ENCODE peak calls at places on chromosome 20, in five cellular contexts. F is lower lobe of right lung, N is endothelial cell of umbilical vein, W is tibial artery, D is Panc1. Q is an unnamed sample.

GRCh38 chr20:24571159-24571558 is 101.7 kb downstream of the SYNDIG1 start:
- DNase-seq in F (no peak), N (no peak), W (no peak), D (no peak), Q (no peak)

GRCh38 chr20:21640556-21640955 is 64.9 kb upstream of the PAX1 start:
- DNase-seq in F (no peak), N (no peak), W (no peak), D (no peak), Q (no peak)

GRCh38 chr20:45935416-45936046 is 1.0 kb downstream of the PCIF1 start:
- DNase-seq in F (no peak), N (no peak), W (no peak), D (no peak), Q (no peak)

GRCh38 chr20:24543741-24544140 is 74.3 kb downstream of the SYNDIG1 start:
- DNase-seq in F (no peak), N (no peak), W (no peak), D (no peak), Q (no peak)

GRCh38 chr20:3659492-3660261 is 3.5 kb downstream of the GFRA4 start:
- DNase-seq in F (no peak), N (no peak), W (no peak), D (no peak), Q (no peak)

GRCh38 chr20:53921443-53921973 is 148.9 kb downstream of the BCAS1 start:
- DNase-seq in F (no peak), N (no peak), W (no peak), D (no peak), Q (no peak)

GRCh38 chr20:60512436-60512835 is 554.2 kb downstream of the CDH26 start:
- DNase-seq in F (no peak), N (no peak), W (no peak), D (no peak), Q (no peak)

GRCh38 chr20:56859751-56860366 is 230.8 kb downstream of the TFAP2C start:
- DNase-seq in F (no peak), N (no peak), W (no peak), D (no peak), Q (no peak)

GRCh38 chr20:45336530-45337366 is 11.5 kb downstream of the SDC4 start:
- DNase-seq in F (no peak), N (no peak), W (peak; percentile 64), D (peak; percentile 87), Q (no peak)

GRCh38 chr20:2327620-2328555 is 32.1 kb downstream of the TGM3 start:
- DNase-seq in F (no peak), N (no peak), W (no peak), D (no peak), Q (no peak)

GRCh38 chr20:1712634-1713625 is 55.4 kb upstream of the SIRPG start:
- DNase-seq in F (no peak), N (no peak), W (no peak), D (no peak), Q (no peak)

GRCh38 chr20:45833883-45834796 is 541 bp downstream of the SNX21 start:
- DNase-seq in F (peak; percentile 76), N (peak; percentile 83), W (peak; percentile 73), D (no peak), Q (peak; percentile 63)

GRCh38 chr20:15836634-15837033 is 736.6 kb downstream of the KIF16B start:
- DNase-seq in F (no peak), N (no peak), W (no peak), D (no peak), Q (no peak)

GRCh38 chr20:584375-585301 is 25.5 kb downstream of the TCF15 start:
- DNase-seq in F (no peak), N (no peak), W (no peak), D (no peak), Q (no peak)

GRCh38 chr20:11902264-11902663 is 15.4 kb upstream of the BTBD3 start:
- DNase-seq in F (no peak), N (peak; percentile 8), W (no peak), D (no peak), Q (no peak)

GRCh38 chr20:43409041-43409913 is 48.4 kb upstream of the SRSF6 start:
- DNase-seq in F (no peak), N (peak; percentile 38), W (no peak), D (peak; percentile 32), Q (peak; percentile 48)

GRCh38 chr20:41978246-41978790 is 360.1 kb upstream of the CHD6 start:
- DNase-seq in F (no peak), N (no peak), W (no peak), D (no peak), Q (no peak)

GRCh38 chr20:38113401-38114325 is 51.4 kb downstream of the TGM2 start:
- DNase-seq in F (no peak), N (no peak), W (no peak), D (no peak), Q (peak; percentile 76)
- TF ChIP-seq CTCF in F (peak; percentile 32), N (peak; percentile 27), W (no peak), D (peak; percentile 62), Q (peak; percentile 67)

DNA sequence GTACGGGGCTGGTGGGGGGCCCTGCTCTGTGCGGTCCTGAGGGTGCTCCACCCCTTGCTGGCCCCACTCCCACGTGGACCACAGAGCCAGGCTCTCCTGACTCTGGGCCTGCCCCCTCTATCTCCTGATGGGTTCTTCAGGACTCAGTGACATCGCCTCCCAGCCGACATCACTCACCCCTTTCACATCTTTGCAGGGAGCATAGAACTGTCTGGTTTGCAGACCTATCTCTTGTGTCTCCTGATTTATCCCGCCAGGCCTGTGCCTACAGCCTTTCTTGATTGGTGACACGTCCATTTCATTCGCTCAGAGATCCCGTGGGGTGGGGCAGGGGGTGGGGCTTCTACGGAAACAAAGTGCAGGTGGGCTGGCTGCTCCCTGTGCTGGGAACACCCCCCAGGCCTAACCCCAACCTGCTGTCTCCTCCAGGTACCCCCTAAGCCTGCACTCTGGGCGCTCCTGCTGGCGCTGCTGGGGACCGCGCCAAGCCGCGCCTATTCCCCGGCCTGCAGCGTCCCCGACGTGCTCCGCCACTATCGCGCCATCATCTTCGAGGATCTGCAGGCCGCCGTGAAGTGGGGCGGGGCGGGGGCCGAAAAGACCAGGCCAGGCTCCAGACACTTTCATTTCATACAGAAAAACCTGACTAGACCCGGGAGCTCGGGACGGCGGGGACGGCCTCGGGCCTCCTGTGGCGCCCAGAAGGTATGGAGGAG is 1.7 kb downstream of the C20orf204 start:
- DNase-seq in F (no peak), N (no peak), W (no peak), D (no peak), Q (peak; percentile 60)
- H3K4me3 ChIP-seq in F (peak overlapping the region; percentile 66), N (peak overlapping the region; percentile 10), W (peak overlapping the region; percentile 51), D (peak overlapping the region; percentile 43), Q (peak overlapping the region; percentile 61)

GRCh38 chr20:6683346-6683977 is 84.0 kb upstream of the BMP2 start:
- DNase-seq in F (no peak), N (no peak), W (no peak), D (no peak), Q (no peak)
- H3K27me3 ChIP-seq in F (no peaks in the 10 kb centered on the region), N (no peaks in the 10 kb centered on the region), W (no peaks in the 10 kb centered on the region), D (no peaks in the 10 kb centered on the region), Q (no peaks in the 10 kb centered on the region)

DNA sequence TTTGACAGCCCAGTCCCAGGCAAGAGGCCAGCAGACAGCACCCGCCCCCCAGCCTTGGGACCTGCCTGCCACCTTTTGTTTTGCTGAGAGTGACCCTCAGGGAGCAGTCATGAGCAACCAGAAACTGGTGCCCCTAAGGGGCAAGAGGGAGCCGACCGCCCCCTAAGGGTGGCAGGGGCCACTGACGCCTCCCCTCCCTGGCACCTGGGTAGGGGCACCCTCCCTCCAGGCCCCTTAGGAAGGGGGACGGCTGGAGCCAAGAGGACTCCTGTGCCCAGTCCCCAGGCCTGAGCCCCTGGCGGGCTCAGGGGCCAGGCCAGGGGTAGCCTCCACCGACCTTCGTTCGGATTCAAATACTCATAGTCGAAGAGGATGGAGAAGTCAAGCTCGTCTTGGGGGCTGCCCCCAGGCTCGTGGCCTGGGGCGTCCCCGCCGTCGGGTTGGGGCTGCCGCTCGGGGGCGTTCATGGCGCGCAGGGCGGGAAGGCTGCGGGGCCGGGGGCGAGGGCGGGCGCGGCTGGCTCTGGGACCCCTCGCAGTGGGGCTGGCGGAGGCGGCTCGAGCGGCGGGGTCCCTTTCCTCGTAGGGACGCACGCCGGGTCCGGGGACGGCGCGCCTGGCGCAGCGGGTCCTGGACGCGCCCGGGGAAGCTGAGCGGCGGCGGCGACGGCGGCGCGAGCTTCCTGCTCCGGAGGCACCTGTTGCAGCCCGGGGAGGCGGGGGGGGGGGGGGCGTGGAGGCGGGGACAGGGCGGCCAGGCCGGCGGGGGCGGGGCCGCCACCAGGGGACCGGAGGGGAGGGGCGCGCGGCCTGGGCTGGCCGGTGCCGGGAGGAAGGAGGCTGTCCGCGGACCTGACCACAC is at the start of gene NFATC2:
- DNase-seq in F (peak; percentile 74), N (peak; percentile 45), W (no peak), D (no peak), Q (no peak)
- TF ChIP-seq CTCF in F (peak; percentile 32), N (peak; percentile 24), W (no peak), D (peak; percentile 59), Q (no peak)